ENCODE peak calls at places on chromosome 16, in six cellular contexts. Z is GM23248, W is SK-N-SH, B is HCT116, V is neural progenitor cell, O is MM.1S. K is an unnamed sample.

GRCh38 chr16:84548508-84548907 is 44.0 kb upstream of the MEAK7 start:
- DNase-seq in O (no peak), B (no peak), Z (no peak), W (no peak), V (no peak), K (no peak)

GRCh38 chr16:51834131-51834530 is 683.1 kb upstream of the SALL1 start:
- DNase-seq in Z (peak), O (no peak), B (no peak), V (no peak), W (no peak), K (no peak)

GRCh38 chr16:54291981-54292487 is 5.4 kb upstream of the IRX3 start:
- DNase-seq in W (no peak), V (no peak), Z (no peak), B (no peak), O (no peak), K (no peak)

GRCh38 chr16:75733305-75734141 is 7.2 kb upstream of the CPHXL start:
- DNase-seq in B (no peak), V (peak), O (no peak), W (no peak), Z (peak), K (peak)

GRCh38 chr16:85019659-85020245 is 7.8 kb upstream of the KIAA0513 start:
- DNase-seq in B (no peak), O (peak), W (no peak), V (no peak), Z (peak), K (no peak)

GRCh38 chr16:31488630-31489564 is 6.0 kb downstream of the SLC5A2 start:
- DNase-seq in W (no peak), Z (no peak), V (no peak), O (no peak), B (no peak), K (no peak)

GRCh38 chr16:84532299-84532724 is 27.9 kb upstream of the MEAK7 start:
- DNase-seq in W (no peak), V (peak), Z (peak), B (no peak), O (no peak), K (no peak)

GRCh38 chr16:7025616-7026190 is 306.9 kb upstream of the RBFOX1 start:
- DNase-seq in O (peak), V (peak), Z (peak), B (no peak), W (peak), K (peak)

GRCh38 chr16:49622084-49622390 is 233.9 kb downstream of the ZNF423 start:
- DNase-seq in V (no peak), B (no peak), W (no peak), O (no peak), Z (no peak), K (no peak)

GRCh38 chr16:58588406-58588805 is 41.2 kb downstream of the CNOT1 start:
- DNase-seq in B (no peak), O (no peak), Z (no peak), W (no peak), V (no peak), K (no peak)

GRCh38 chr16:57666353-57667068 is 1.6 kb upstream of the ADGRG3 start:
- DNase-seq in W (no peak), V (no peak), B (no peak), Z (no peak), O (no peak), K (no peak)

GRCh38 chr16:29857133-29857760 is 5.8 kb downstream of the CDIPT start:
- DNase-seq in W (no peak), V (no peak), B (no peak), Z (peak), O (no peak), K (no peak)

GRCh38 chr16:65283238-65283651 is 161.4 kb upstream of the CDH11 start:
- DNase-seq in V (no peak), Z (no peak), B (no peak), W (peak), O (no peak), K (no peak)

GRCh38 chr16:69754143-69754468 is 620 bp downstream of the NOB1 start:
- DNase-seq in Z (no peak), V (no peak), O (no peak), W (no peak), B (no peak), K (no peak)

DNA sequence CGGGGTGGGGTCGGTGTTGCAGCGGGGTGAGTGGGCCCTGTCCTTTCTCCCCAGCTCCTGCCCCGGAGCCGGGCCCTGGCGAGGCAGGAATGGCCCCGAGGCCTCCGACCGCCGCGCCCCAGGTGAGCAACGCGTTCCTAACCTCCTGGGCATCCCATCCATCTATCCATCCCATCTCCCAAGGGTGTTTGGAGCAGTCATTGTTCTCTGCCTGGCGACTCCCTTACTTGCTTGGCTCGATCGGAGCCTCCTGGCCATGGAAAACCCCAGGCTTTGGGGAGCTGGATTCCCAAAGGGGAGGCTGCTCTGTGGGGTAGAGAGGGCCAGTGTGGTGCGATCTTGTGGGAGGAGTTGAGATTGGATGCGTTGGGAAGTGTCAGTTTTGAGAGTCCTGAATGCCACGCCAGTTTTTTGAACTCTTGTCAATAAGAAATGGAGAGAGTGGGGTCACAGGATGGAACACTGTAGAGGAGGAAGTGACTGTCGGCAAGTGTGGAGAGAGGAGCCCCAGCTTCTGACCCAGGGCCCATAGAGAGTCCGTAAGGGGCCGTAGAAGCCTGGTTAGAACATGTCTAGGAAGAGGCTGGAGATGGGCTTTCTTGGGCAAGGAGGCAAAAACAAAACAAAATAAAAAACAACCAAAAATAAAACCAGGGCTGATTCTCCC is 746 bp downstream of the ZFP90 start:
- DNase-seq in V (peak), B (no peak), Z (peak), O (no peak), W (no peak), K (no peak)
- TF ChIP-seq EZH2phosphoT487 in V (no peak), B (no peak), Z (no peak), O (no peak), W (no peak), K (no peak)

GRCh38 chr16:10809706-10810105 is 8.9 kb downstream of the TVP23A start:
- DNase-seq in W (no peak), B (no peak), V (no peak), O (no peak), Z (no peak), K (no peak)

GRCh38 chr16:10808218-10808617 is 10.4 kb downstream of the TVP23A start:
- DNase-seq in Z (no peak), W (no peak), V (no peak), O (no peak), B (no peak), K (no peak)

GRCh38 chr16:10808850-10809249 is 9.7 kb downstream of the TVP23A start:
- DNase-seq in W (no peak), B (no peak), Z (no peak), V (no peak), O (no peak), K (no peak)

GRCh38 chr16:10813123-10813455 is 5.5 kb downstream of the TVP23A start:
- DNase-seq in V (no peak), W (no peak), O (no peak), B (no peak), Z (no peak), K (no peak)

DNA sequence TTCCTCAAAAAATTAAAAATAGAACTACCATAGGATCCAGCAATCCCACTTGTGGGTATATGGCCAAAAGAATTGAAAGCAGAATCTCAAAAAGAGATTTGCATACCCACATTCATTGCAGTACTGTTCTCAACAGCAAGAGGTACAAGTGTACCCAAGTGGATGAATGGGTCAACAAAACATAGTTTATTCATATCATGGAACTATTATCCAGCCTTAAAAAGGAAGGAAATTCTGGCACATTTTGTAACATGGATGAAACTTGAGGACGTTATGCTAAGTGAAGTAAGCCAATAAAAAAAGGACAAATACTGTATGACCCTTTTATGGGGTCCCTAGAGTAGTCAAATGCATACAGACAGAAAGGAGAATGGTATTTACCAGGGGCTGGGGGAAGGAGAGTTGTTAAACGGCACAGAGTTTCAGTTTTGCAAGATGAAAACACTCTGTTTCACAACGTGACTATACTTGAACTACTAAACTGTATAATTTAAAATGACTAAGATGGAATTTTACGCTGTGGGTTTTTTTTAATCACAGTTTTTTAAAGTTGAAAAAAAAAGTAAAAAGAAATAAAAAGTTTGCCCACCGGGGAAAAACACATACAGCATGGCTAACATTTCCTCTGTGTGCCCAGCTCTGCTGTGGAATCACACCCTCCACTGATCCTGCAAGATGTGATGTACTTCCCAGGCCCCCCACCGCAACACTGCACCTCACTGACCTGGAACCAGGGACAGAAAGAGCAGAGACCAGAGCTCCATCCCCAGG is 6.1 kb downstream of the TVP23A start:
- DNase-seq in Z (no peak), O (peak), W (no peak), V (no peak), B (no peak), K (no peak)
- H3K9ac ChIP-seq in Z (no peak), O (no peak), W (no peak), V (no peak), B (no peak), K (no peak)

GRCh38 chr16:86580063-86580797 is 1.9 kb downstream of the FOXL1 start:
- DNase-seq in O (no peak), B (no peak), V (no peak), Z (peak), W (no peak), K (no peak)

GRCh38 chr16:86584071-86584685 is 5.8 kb downstream of the FOXL1 start:
- DNase-seq in Z (no peak), V (no peak), O (no peak), W (no peak), B (no peak), K (peak)

GRCh38 chr16:86580798-86581185 is 2.4 kb downstream of the FOXL1 start:
- DNase-seq in O (no peak), V (no peak), B (no peak), Z (no peak), W (no peak), K (no peak)

GRCh38 chr16:86579268-86580062 is 1.1 kb downstream of the FOXL1 start:
- DNase-seq in O (no peak), W (no peak), B (no peak), V (peak), Z (peak), K (no peak)

GRCh38 chr16:86581458-86581857 is 3.1 kb downstream of the FOXL1 start:
- DNase-seq in V (no peak), Z (peak), W (no peak), O (no peak), B (no peak), K (no peak)
- H3K4me2 ChIP-seq in V (no peak), Z (peak), W (peak), O (no peak), B (no peak), K (no peak)

GRCh38 chr16:89066746-89067145 is 26.9 kb upstream of the ACSF3 start:
- DNase-seq in O (no peak), B (no peak), V (no peak), Z (no peak), W (no peak), K (no peak)

GRCh38 chr16:89069920-89070319 is 23.7 kb upstream of the ACSF3 start:
- DNase-seq in B (no peak), Z (no peak), V (no peak), W (no peak), O (no peak), K (no peak)

GRCh38 chr16:89065445-89065795 is 28.2 kb upstream of the ACSF3 start:
- DNase-seq in V (no peak), O (no peak), B (no peak), Z (no peak), W (no peak), K (no peak)

GRCh38 chr16:89064606-89065444 is 28.8 kb upstream of the ACSF3 start:
- DNase-seq in O (no peak), Z (no peak), V (no peak), B (no peak), W (no peak), K (no peak)

GRCh38 chr16:89067677-89068076 is 26.0 kb upstream of the ACSF3 start:
- DNase-seq in V (no peak), O (no peak), B (no peak), W (peak), Z (no peak), K (peak)
- TF ChIP-seq EZH2phosphoT487 in V (no peak), O (no peak), B (no peak), W (no peak), Z (no peak), K (no peak)

GRCh38 chr16:53090271-53090590 is 35.4 kb downstream of the CHD9 start:
- DNase-seq in B (no peak), W (no peak), V (no peak), Z (no peak), O (peak), K (no peak)
- H3K9ac ChIP-seq in B (no peak), W (peak), V (no peak), Z (peak), O (peak), K (no peak)

DNA sequence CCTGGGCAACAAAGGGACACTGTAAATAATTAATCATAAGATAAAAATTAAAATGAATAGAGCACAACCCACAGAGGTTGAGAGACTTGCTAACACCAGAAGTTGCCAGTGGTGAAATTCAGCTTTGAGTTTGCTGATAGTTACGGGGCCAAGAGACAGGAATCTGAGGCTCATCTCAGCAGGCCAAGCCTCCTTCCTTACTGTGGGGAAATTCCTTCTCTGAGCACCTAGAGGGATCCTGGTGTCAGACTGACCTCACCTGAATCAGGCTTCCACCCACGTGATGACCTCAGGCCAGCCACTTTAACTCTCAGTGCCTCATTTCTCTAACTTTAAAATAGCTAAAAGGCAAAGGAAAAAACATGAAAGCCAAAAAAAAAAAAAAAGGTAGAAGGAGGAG is 4.7 kb downstream of the ABAT start:
- DNase-seq in W (no peak), Z (peak), B (no peak), O (no peak), V (no peak), K (peak)
- H3K4me2 ChIP-seq in W (no peak), Z (no peak), B (no peak), O (no peak), V (no peak), K (peak)

DNA sequence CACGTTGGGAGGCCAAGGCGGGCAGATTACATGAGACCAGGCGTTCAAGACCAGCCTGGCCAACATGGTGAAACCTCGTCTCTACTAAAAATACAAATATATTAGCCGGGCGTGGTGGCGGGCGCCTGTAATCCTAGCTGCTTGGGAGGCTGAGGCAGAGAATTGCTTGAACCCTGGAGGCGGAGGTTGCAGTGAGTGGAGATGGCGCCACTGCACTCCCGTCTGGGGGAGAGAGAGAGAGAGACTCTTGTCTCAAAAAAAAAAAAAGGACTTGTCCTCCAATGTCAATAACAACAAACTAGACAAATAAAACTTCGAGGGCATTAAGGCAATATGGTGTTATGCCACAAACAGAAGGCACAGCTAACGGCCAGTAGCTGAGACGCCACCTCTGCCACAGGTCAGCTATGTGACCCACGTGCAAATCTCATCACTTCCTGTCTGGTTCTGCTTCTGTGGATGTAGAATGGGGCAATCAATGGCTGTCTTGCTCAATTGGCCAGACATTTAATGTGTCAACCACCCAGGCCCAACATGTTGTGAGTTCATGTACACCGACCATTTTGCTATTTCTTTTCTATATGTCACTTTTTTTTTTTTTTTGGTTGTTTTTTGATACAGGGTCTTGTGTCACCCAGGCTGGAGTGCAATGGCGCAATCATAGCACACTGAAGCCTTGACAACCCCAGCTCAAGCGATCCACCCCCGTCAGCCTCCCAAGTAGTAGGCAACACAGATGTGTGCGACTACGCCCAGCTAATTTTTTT is 834 bp upstream of the TXNDC11 start:
- DNase-seq in V (no peak), Z (peak), O (no peak), W (peak), B (peak), K (peak)
- TF ChIP-seq EZH2phosphoT487 in V (no peak), Z (no peak), O (no peak), W (no peak), B (no peak), K (no peak)

K was measured in PC-3.